ENCODE peak calls at places on chromosomes 12 and 14, in five cellular contexts. T is right atrium auricular region, O is right lobe of liver, E is cardiac muscle cell, P is fibroblast of the aortic adventitia. Q is an unnamed sample.

GRCh38 chr12:111838353-111838752 is 3.7 kb upstream of the MAPKAPK5 start:
- DNase-seq in T (no peak), O (no peak), E (no peak), P (no peak), Q (no peak)

GRCh38 chr12:12717586-12718381 is 616 bp downstream of the CDKN1B start:
- DNase-seq in T (no peak), O (peak; percentile 63), E (no peak), P (peak; percentile 30), Q (no peak)

GRCh38 chr14:66476964-66477363 is 9.2 kb upstream of the CCDC196 start:
- DNase-seq in T (no peak), O (no peak), E (no peak), P (peak; percentile 49), Q (no peak)

GRCh38 chr12:59678759-59679411 is 83.1 kb downstream of the SLC16A7 start:
- DNase-seq in T (no peak), O (no peak), E (no peak), P (no peak), Q (peak; percentile 73)

GRCh38 chr12:15584366-15585041 is 204.7 kb downstream of the EPS8 start:
- DNase-seq in T (no peak), O (no peak), E (peak; percentile 64), P (peak; percentile 91), Q (no peak)

GRCh38 chr12:46891306-46891705 is 65.5 kb upstream of the SLC38A4 start:
- DNase-seq in T (no peak), O (no peak), E (no peak), P (peak; percentile 49), Q (no peak)

GRCh38 chr12:121484967-121485366 is 85.0 kb downstream of the RNF34 start:
- DNase-seq in T (no peak), O (no peak), E (no peak), P (no peak), Q (no peak)

GRCh38 chr12:47307680-47308399 is 228.1 kb upstream of the AMIGO2 start:
- DNase-seq in T (no peak), O (peak; percentile 54), E (peak; percentile 64), P (peak; percentile 82), Q (no peak)

GRCh38 chr12:25828188-25828587 is 130.3 kb upstream of the RASSF8 start:
- DNase-seq in T (no peak), O (no peak), E (peak; percentile 25), P (no peak), Q (no peak)

GRCh38 chr12:110917467-110917866 is 2.9 kb downstream of the MYL2 start:
- DNase-seq in T (no peak), O (no peak), E (peak; percentile 38), P (peak; percentile 80), Q (no peak)

GRCh38 chr12:79422060-79422812 is 268.5 kb downstream of the PAWR start:
- DNase-seq in T (no peak), O (no peak), E (no peak), P (no peak), Q (no peak)

GRCh38 chr14:69570836-69571330 is 3.8 kb downstream of the CCDC177 start:
- DNase-seq in T (no peak), O (no peak), E (no peak), P (no peak), Q (no peak)

GRCh38 chr12:38904932-38905479 is 385 bp downstream of the CPNE8 start:
- DNase-seq in T (peak; percentile 93), O (peak; percentile 95), E (no peak), P (peak; percentile 85), Q (peak; percentile 86)

GRCh38 chr12:81953541-81953940 is 194.4 kb upstream of the PPFIA2 start:
- DNase-seq in T (no peak), O (no peak), E (no peak), P (no peak), Q (no peak)

GRCh38 chr14:69547701-69548348 is 26.8 kb downstream of the CCDC177 start:
- DNase-seq in T (no peak), O (no peak), E (peak; percentile 63), P (no peak), Q (no peak)

GRCh38 chr14:76349993-76350392 is 25.9 kb upstream of the ESRRB start:
- DNase-seq in T (no peak), O (no peak), E (no peak), P (no peak), Q (no peak)

GRCh38 chr14:31556191-31556590 is 5.0 kb upstream of the NUBPL start:
- DNase-seq in T (no peak), O (no peak), E (no peak), P (no peak), Q (no peak)
- TF ChIP-seq CTCF in T (no peak), O (no peak), E (no peak), P (no peak), Q (no peak)

GRCh38 chr14:96051231-96051630 is 12.1 kb downstream of the C14orf132 start:
- DNase-seq in T (no peak), O (no peak), E (no peak), P (no peak), Q (peak; percentile 38)
- TF ChIP-seq CTCF in T (no peak), O (no peak), E (no peak), P (no peak), Q (no peak)

DNA sequence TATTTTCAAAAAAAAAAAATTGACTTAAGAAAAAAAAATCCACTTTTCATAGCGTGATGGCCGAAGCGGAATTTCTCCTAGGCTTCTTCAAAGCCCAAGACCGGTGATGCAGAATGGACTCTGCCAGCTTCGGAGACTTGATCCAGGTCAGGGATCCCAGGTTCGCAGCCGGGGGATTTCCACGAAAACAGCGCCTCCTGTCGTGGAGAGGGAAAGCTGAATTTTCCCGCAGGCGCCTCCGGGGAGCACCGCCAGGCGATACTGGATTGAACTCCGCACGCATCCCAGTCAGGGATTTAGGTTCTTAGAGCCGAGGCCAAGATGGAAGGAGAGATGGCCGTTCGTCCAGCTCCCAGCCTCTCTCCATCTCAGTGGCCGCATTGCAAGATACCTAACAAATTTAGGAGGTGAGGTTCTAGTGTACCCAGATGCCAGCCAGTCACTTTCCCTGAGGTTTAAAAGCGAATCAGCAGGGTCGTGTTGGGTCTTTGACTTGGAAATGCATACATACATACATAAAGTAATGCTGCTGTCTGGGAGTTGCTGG is 2.2 kb downstream of the TTC6 start:
- DNase-seq in T (no peak), O (no peak), E (no peak), P (no peak), Q (no peak)
- TF ChIP-seq CTCF in T (no peak), O (no peak), E (peak; percentile 51), P (peak; percentile 47), Q (peak; percentile 72)

DNA sequence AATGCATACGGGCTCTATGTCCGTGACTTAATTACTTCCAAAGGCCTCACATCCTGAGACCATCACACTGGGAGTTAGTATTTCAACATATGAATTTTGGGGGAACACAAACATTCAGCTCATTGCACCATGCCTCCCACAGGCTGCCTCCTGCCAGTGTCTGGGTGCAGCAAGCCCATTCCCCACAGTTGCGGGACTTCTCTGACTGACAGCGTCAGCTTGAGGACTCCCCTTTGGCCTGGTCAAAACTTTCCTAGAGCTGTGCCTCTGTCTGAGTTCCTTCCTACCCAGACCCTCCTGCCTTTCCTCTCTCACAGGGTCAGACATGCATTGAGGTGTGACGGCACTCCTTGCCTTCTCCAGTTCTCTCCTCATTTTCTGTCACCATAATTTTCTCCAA is 27.4 kb downstream of the PPP1R36 start:
- DNase-seq in T (no peak), O (no peak), E (no peak), P (no peak), Q (no peak)
- TF ChIP-seq CTCF in T (no peak), O (no peak), E (no peak), P (no peak), Q (no peak)

GRCh38 chr12:80632835-80633234 is 74.6 kb upstream of the MYF6 start:
- DNase-seq in T (no peak), O (no peak), E (peak; percentile 36), P (no peak), Q (no peak)
- TF ChIP-seq CTCF in T (peak; percentile 28), O (no peak), E (peak; percentile 38), P (peak; percentile 35), Q (peak; percentile 32)

GRCh38 chr14:82854131-82854530 is 1320.5 kb upstream of the SEL1L start:
- DNase-seq in T (no peak), O (no peak), E (peak; percentile 10), P (no peak), Q (no peak)
- TF ChIP-seq CTCF in T (no peak), O (no peak), E (no peak), P (no peak), Q (no peak)

GRCh38 chr12:124505001-124505818 is 62.2 kb downstream of the NCOR2 start:
- DNase-seq in T (no peak), O (no peak), E (no peak), P (no peak), Q (no peak)

GRCh38 chr12:124507188-124508109 is 60.0 kb downstream of the NCOR2 start:
- DNase-seq in T (no peak), O (no peak), E (no peak), P (peak; percentile 36), Q (no peak)

GRCh38 chr12:124506832-124507153 is 60.6 kb downstream of the NCOR2 start:
- DNase-seq in T (no peak), O (no peak), E (no peak), P (no peak), Q (no peak)

GRCh38 chr12:124504273-124505000 is 63.0 kb downstream of the NCOR2 start:
- DNase-seq in T (no peak), O (no peak), E (no peak), P (no peak), Q (no peak)

DNA sequence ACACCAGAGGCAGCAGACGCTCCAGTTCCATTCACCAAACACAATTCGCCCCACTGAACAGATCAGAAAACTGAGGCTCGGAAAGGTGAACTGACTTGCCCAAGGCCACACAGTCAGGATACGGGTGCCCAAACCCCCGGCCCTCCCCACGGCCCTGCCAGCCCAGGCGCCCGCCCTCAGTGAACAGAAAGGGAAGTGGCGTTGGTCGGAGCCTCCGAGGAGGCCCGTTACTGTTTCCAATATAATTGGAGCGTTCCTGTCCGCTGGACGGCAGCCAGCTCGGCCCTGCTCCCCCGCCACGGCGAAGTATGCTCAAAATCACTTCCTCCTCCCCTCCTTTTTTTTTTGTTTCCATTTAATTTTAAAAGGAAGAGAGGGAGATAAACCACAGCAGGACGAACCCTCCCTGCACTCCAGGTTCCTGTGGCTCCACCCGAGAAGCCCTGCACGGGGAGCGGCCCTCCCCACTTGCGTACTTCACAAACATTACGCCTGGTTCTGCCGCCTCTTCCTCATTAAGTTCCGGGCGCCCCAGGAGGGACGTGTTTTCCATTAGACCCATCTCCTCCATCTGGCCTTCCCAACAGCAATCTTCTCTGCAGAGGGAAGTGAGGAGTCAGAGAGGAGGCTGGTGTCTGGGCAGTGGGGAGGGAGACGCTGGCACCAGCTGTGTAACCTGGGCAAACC is 61.1 kb downstream of the NCOR2 start:
- DNase-seq in T (peak; percentile 93), O (peak; percentile 70), E (no peak), P (peak; percentile 48), Q (no peak)
- TF ChIP-seq CTCF in T (no peak), O (no peak), E (no peak), P (no peak), Q (peak; percentile 35)